ENCODE peak calls at places on chromosomes 6 and 20, in seven cellular contexts. G is breast epithelium, L is adipocyte, Z is right cardiac atrium, C is MM.1S, N is hepatocyte, Q is body of pancreas. D is an unnamed sample.
A peak's percentile ranks its signal among the peaks of the same experiment; 100 is the strongest.

GRCh38 chr20:2507875-2508630 is 662 bp downstream of the ZNF343 start:
- DNase-seq in Q (peak; percentile 18), C (no peak), G (peak; percentile 26), N (peak; percentile 16), Z (no peak), L (peak; percentile 50), D (no peak)

GRCh38 chr6:46098678-46099077 is 31.1 kb upstream of the ENPP4 start:
- DNase-seq in G (peak; percentile 69), Q (peak; percentile 83), C (no peak), L (no peak), N (peak; percentile 11), Z (peak; percentile 53), D (no peak)

GRCh38 chr20:354298-354977 is 7.5 kb downstream of the NRSN2 start:
- DNase-seq in Q (peak; percentile 78), Z (peak; percentile 79), G (peak; percentile 57), N (peak; percentile 89), C (peak; percentile 78), L (peak; percentile 93), D (peak; percentile 89)

GRCh38 chr6:42075159-42075838 is 25.0 kb downstream of the TAF8 start:
- DNase-seq in G (peak; percentile 81), Z (peak; percentile 90), N (peak; percentile 86), L (peak; percentile 89), Q (peak; percentile 84), C (peak; percentile 39), D (peak; percentile 78)

GRCh38 chr6:155778336-155778735 is 322.7 kb upstream of the NOX3 start:
- DNase-seq in Q (no peak), C (no peak), Z (no peak), N (no peak), L (no peak), G (no peak), D (no peak)

GRCh38 chr6:162940426-162940825 is 212.7 kb downstream of the PACRG start:
- DNase-seq in Z (no peak), G (no peak), C (no peak), L (no peak), Q (no peak), N (no peak), D (no peak)

GRCh38 chr6:158629376-158630221 is 14.9 kb downstream of the DYNLT1 start:
- DNase-seq in G (no peak), C (no peak), L (no peak), Q (peak; percentile 58), Z (peak; percentile 71), N (no peak), D (no peak)

GRCh38 chr6:39365281-39366074 is 43.0 kb upstream of the KCNK16 start:
- DNase-seq in Z (no peak), Q (no peak), C (no peak), N (no peak), G (no peak), L (peak; percentile 38), D (no peak)

GRCh38 chr6:11752350-11752749 is 26.3 kb downstream of the ADTRP start:
- DNase-seq in L (no peak), Q (no peak), N (no peak), Z (no peak), C (no peak), G (no peak), D (no peak)

GRCh38 chr20:61252601-61253263 is 671 bp downstream of the CDH4 start:
- DNase-seq in C (no peak), Z (peak; percentile 62), L (peak; percentile 37), G (no peak), Q (no peak), N (peak; percentile 29), D (peak; percentile 25)
- H3K4me3 ChIP-seq in C (no peak overlapping the region), Z (peak overlapping the region; percentile 55), L (peak overlapping the region; percentile 78), G (peak overlapping the region; percentile 9), Q (no peak overlapping the region), N (peak overlapping the region; percentile 23), D (no peak overlapping the region)

GRCh38 chr20:19992996-19993908 is 23.9 kb upstream of the NAA20 start:
- DNase-seq in L (peak; percentile 86), C (no peak), Z (peak; percentile 70), Q (peak; percentile 56), G (peak; percentile 65), N (peak; percentile 84), D (peak; percentile 90)

GRCh38 chr20:19996970-19997369 is 20.2 kb upstream of the NAA20 start:
- DNase-seq in Q (no peak), N (no peak), L (no peak), Z (no peak), C (no peak), G (no peak), D (no peak)

GRCh38 chr20:19991826-19992225 is 25.3 kb upstream of the NAA20 start:
- DNase-seq in N (no peak), Z (no peak), C (no peak), L (no peak), Q (no peak), G (no peak), D (no peak)

GRCh38 chr20:19995220-19995863 is 21.8 kb upstream of the NAA20 start:
- DNase-seq in C (peak; percentile 50), N (peak; percentile 71), G (no peak), L (peak; percentile 87), Z (no peak), Q (no peak), D (peak; percentile 37)

DNA sequence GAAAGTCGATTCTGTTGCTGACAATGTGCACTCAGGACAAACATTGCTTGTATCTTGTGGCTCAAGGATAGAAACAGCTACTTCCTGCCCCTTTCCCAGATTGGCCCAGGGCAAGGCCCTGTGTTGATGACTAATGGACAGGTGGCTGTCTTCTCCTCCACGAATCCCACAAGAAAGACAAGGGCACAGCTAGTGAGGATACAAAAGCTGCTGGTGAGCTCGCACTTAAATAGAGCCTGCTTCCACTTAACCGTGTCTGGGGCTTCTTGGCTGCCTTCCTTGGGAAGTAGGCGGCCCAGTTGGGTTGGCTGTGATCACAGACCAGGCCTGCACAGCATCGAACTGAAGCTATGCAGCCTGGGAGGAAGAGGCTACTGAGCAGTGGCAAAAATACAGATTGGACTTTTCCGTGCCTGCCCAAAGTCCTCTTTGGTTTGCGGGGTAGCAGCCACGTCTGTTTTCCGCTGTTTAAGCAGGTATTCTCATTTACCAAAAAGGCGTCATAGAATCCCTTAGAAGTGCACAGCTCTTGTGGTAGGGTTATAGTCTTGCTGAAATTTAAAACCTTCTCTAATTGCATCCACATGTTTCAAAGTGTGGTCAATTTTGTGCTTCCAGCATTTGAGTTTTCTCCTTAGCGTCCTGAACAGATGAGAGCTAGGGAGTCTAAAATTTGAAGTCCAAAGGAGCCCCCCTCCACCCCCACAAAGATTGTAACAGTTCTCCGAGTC is 23.1 kb upstream of the NAA20 start:
- DNase-seq in L (peak; percentile 62), C (no peak), G (no peak), Q (no peak), N (no peak), Z (peak; percentile 61), D (no peak)
- H3K4me1 ChIP-seq in L (peaks cover 55% of the 10 kb centered on the region), C (no peaks in the 10 kb centered on the region), G (peaks cover 5% of the 10 kb centered on the region), Q (peaks cover 48% of the 10 kb centered on the region), N (peaks cover 41% of the 10 kb centered on the region), Z (peaks cover 16% of the 10 kb centered on the region), D (peaks cover 45% of the 10 kb centered on the region)

GRCh38 chr6:7119272-7119801 is 11.6 kb downstream of the RREB1 start:
- DNase-seq in G (no peak), Z (no peak), L (no peak), N (no peak), Q (no peak), C (no peak), D (no peak)

GRCh38 chr6:7114744-7115451 is 7.1 kb downstream of the RREB1 start:
- DNase-seq in Q (no peak), L (no peak), N (no peak), Z (no peak), C (no peak), G (no peak), D (no peak)

GRCh38 chr6:7112741-7113313 is 5.1 kb downstream of the RREB1 start:
- DNase-seq in Z (peak; percentile 65), Q (peak; percentile 37), C (no peak), N (peak; percentile 50), G (no peak), L (no peak), D (no peak)

GRCh38 chr6:7111095-7111690 is 3.4 kb downstream of the RREB1 start:
- DNase-seq in Q (no peak), G (no peak), L (no peak), C (no peak), N (no peak), Z (no peak), D (no peak)

DNA sequence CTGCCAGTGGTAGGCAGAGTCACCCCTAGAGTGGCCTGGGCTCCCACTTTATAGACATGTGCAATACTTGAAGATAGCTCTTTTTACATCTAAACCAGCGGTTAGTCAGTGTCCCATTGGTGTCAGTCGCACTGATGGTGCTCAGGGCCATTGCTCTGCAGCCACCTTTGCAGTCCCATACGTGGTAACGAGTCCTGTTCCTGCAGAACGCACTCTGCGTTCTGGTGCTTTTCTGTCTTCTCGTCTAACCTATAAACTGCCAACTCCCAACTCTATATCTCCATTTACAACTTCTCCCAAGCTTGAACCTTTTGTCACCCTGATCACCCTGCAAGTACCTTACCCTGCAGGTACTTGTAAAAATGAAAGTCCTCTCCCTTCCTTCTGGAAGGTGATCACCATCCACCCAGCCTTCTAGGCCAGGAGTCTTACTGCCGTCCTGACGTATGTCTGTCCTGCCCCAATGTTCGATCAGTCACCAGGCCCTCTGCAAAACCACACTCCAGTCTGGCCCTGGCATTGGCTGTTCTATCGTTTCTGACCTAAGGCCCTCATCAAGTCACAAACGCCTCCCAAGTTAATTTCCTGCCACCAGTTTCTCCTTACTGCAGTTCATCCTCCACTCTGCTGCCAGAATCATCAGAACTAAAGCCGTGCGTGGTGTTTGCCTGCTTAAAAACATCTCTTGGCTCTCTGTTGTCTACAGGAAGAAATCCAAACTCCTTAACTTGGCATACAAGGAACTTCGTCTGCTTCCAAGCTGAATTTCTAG is 7.9 kb downstream of the RREB1 start:
- DNase-seq in Z (no peak), L (no peak), C (no peak), G (no peak), N (no peak), Q (no peak), D (no peak)
- H3K27me3 ChIP-seq in Z (no peaks in the 10 kb centered on the region), L (no peaks in the 10 kb centered on the region), C (no peaks in the 10 kb centered on the region), G (no peaks in the 10 kb centered on the region), N (no peaks in the 10 kb centered on the region), Q (no peaks in the 10 kb centered on the region), D (no peaks in the 10 kb centered on the region)

GRCh38 chr20:58828141-58828540 is 22.6 kb downstream of the GNAS-AS1 start:
- DNase-seq in G (no peak), L (no peak), Z (no peak), C (no peak), Q (no peak), N (no peak), D (no peak)

GRCh38 chr20:58829531-58829941 is 21.2 kb downstream of the GNAS-AS1 start:
- DNase-seq in Q (no peak), L (no peak), N (no peak), C (no peak), Z (no peak), G (peak; percentile 57), D (no peak)

GRCh38 chr20:58835231-58835630 is 15.5 kb downstream of the GNAS-AS1 start:
- DNase-seq in G (no peak), C (no peak), N (no peak), L (no peak), Z (no peak), Q (no peak), D (no peak)

GRCh38 chr20:58833921-58834320 is 16.8 kb downstream of the GNAS-AS1 start:
- DNase-seq in Z (no peak), G (no peak), C (no peak), L (no peak), Q (no peak), N (no peak), D (no peak)

DNA sequence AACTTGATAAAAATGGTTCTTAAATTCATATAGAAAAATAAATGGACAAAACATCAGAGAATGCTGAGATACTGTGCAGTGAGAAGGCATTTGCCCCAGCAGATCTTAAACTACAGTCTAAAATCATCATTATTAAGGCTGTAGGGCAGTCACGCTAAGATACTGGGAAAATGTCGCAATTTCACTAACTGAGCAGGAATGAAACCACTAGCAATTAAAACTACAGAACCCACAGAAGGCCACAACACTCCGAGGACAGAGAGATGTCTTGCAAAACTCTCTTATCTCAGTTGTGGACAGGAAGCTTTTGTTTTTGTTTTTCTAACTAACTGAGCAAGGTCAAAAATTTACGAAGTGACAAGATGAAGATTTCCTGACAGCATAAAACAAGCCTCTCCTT is 18.3 kb downstream of the GNAS-AS1 start:
- DNase-seq in Z (no peak), G (no peak), L (no peak), Q (no peak), N (no peak), C (no peak), D (no peak)
- H3K4me3 ChIP-seq in Z (no peak overlapping the region), G (no peak overlapping the region), L (no peak overlapping the region), Q (no peak overlapping the region), N (no peak overlapping the region), C (no peak overlapping the region), D (no peak overlapping the region)